ENCODE peak calls at places on chromosomes 3 and 15, in eight cellular contexts. One of them, this sample, is unnamed.

GRCh38 chr3:108297636-108298035 is 1.3 kb downstream of the HHLA2 start:
- DNase-seq in AG04450: no peak
- DNase-seq in islet precursor cell: no peak
- DNase-seq in B cell: no peak
- DNase-seq in stimulated activated naive B cell treated with anti-CD40 and anti-IgM and Interleukin-4, amounts not matched to agents 10 μg/mL and 1 μg/mL and 100 μg/mL, for 72 hours: no peak
- DNase-seq in NCI-H1417: no peak
- DNase-seq in ascending aorta: no peak
- DNase-seq in ELF-1: peak
- DNase-seq in this sample: no peak

GRCh38 chr3:87969620-87970019 is 89.2 kb downstream of the CGGBP1 start:
- DNase-seq in AG04450: no peak
- DNase-seq in islet precursor cell: no peak
- DNase-seq in B cell: no peak
- DNase-seq in stimulated activated naive B cell treated with anti-CD40 and anti-IgM and Interleukin-4, amounts not matched to agents 10 μg/mL and 1 μg/mL and 100 μg/mL, for 72 hours: no peak
- DNase-seq in NCI-H1417: no peak
- DNase-seq in ascending aorta: no peak
- DNase-seq in ELF-1: no peak
- DNase-seq in this sample: no peak

GRCh38 chr3:38374221-38374620 is 27.6 kb downstream of the XYLB start:
- DNase-seq in AG04450: no peak
- DNase-seq in islet precursor cell: peak
- DNase-seq in B cell: no peak
- DNase-seq in stimulated activated naive B cell treated with anti-CD40 and anti-IgM and Interleukin-4, amounts not matched to agents 10 μg/mL and 1 μg/mL and 100 μg/mL, for 72 hours: no peak
- DNase-seq in NCI-H1417: no peak
- DNase-seq in ascending aorta: no peak
- DNase-seq in ELF-1: no peak
- DNase-seq in this sample: no peak

GRCh38 chr3:27504749-27505148 is 20.6 kb upstream of the SLC4A7 start:
- DNase-seq in AG04450: no peak
- DNase-seq in islet precursor cell: no peak
- DNase-seq in B cell: no peak
- DNase-seq in stimulated activated naive B cell treated with anti-CD40 and anti-IgM and Interleukin-4, amounts not matched to agents 10 μg/mL and 1 μg/mL and 100 μg/mL, for 72 hours: no peak
- DNase-seq in NCI-H1417: no peak
- DNase-seq in ascending aorta: no peak
- DNase-seq in ELF-1: no peak
- DNase-seq in this sample: no peak

GRCh38 chr3:94024385-94024784 is 4.0 kb downstream of the STX19 start:
- DNase-seq in AG04450: no peak
- DNase-seq in islet precursor cell: no peak
- DNase-seq in B cell: no peak
- DNase-seq in stimulated activated naive B cell treated with anti-CD40 and anti-IgM and Interleukin-4, amounts not matched to agents 10 μg/mL and 1 μg/mL and 100 μg/mL, for 72 hours: no peak
- DNase-seq in NCI-H1417: no peak
- DNase-seq in ascending aorta: no peak
- DNase-seq in ELF-1: no peak
- DNase-seq in this sample: no peak

GRCh38 chr3:60085649-60086048 is 1035.8 kb upstream of the CFAP20DC start:
- DNase-seq in AG04450: no peak
- DNase-seq in islet precursor cell: no peak
- DNase-seq in B cell: no peak
- DNase-seq in stimulated activated naive B cell treated with anti-CD40 and anti-IgM and Interleukin-4, amounts not matched to agents 10 μg/mL and 1 μg/mL and 100 μg/mL, for 72 hours: no peak
- DNase-seq in NCI-H1417: no peak
- DNase-seq in ascending aorta: no peak
- DNase-seq in ELF-1: no peak
- DNase-seq in this sample: no peak

GRCh38 chr3:152385761-152386160 is 117.0 kb downstream of the MBNL1 start:
- DNase-seq in AG04450: peak
- DNase-seq in islet precursor cell: no peak
- DNase-seq in B cell: no peak
- DNase-seq in stimulated activated naive B cell treated with anti-CD40 and anti-IgM and Interleukin-4, amounts not matched to agents 10 μg/mL and 1 μg/mL and 100 μg/mL, for 72 hours: no peak
- DNase-seq in NCI-H1417: no peak
- DNase-seq in ascending aorta: no peak
- DNase-seq in ELF-1: no peak
- DNase-seq in this sample: no peak

GRCh38 chr3:172958565-172958964 is 182.5 kb downstream of the SPATA16 start:
- DNase-seq in AG04450: no peak
- DNase-seq in islet precursor cell: no peak
- DNase-seq in B cell: no peak
- DNase-seq in stimulated activated naive B cell treated with anti-CD40 and anti-IgM and Interleukin-4, amounts not matched to agents 10 μg/mL and 1 μg/mL and 100 μg/mL, for 72 hours: no peak
- DNase-seq in NCI-H1417: no peak
- DNase-seq in ascending aorta: no peak
- DNase-seq in ELF-1: no peak
- DNase-seq in this sample: no peak

GRCh38 chr15:67937153-67937761 is 97.4 kb upstream of the RNU6-1 start:
- DNase-seq in AG04450: no peak
- DNase-seq in islet precursor cell: peak
- DNase-seq in B cell: no peak
- DNase-seq in stimulated activated naive B cell treated with anti-CD40 and anti-IgM and Interleukin-4, amounts not matched to agents 10 μg/mL and 1 μg/mL and 100 μg/mL, for 72 hours: no peak
- DNase-seq in NCI-H1417: no peak
- DNase-seq in ascending aorta: no peak
- DNase-seq in ELF-1: peak
- DNase-seq in this sample: no peak

GRCh38 chr15:29695486-29696167 is 126.6 kb downstream of the TJP1 start:
- DNase-seq in AG04450: no peak
- DNase-seq in islet precursor cell: no peak
- DNase-seq in B cell: no peak
- DNase-seq in stimulated activated naive B cell treated with anti-CD40 and anti-IgM and Interleukin-4, amounts not matched to agents 10 μg/mL and 1 μg/mL and 100 μg/mL, for 72 hours: no peak
- DNase-seq in NCI-H1417: no peak
- DNase-seq in ascending aorta: no peak
- DNase-seq in ELF-1: no peak
- DNase-seq in this sample: no peak

GRCh38 chr3:172550347-172550943 is 27.2 kb upstream of the TNFSF10 start:
- DNase-seq in AG04450: peak
- DNase-seq in islet precursor cell: peak
- DNase-seq in B cell: no peak
- DNase-seq in stimulated activated naive B cell treated with anti-CD40 and anti-IgM and Interleukin-4, amounts not matched to agents 10 μg/mL and 1 μg/mL and 100 μg/mL, for 72 hours: no peak
- DNase-seq in NCI-H1417: no peak
- DNase-seq in ascending aorta: no peak
- DNase-seq in ELF-1: no peak
- DNase-seq in this sample: no peak

GRCh38 chr3:170180107-170180951 is 1.2 kb downstream of the PHC3 start:
- DNase-seq in AG04450: no peak
- DNase-seq in islet precursor cell: no peak
- DNase-seq in B cell: no peak
- DNase-seq in stimulated activated naive B cell treated with anti-CD40 and anti-IgM and Interleukin-4, amounts not matched to agents 10 μg/mL and 1 μg/mL and 100 μg/mL, for 72 hours: no peak
- DNase-seq in NCI-H1417: no peak
- DNase-seq in ascending aorta: no peak
- DNase-seq in ELF-1: no peak
- DNase-seq in this sample: no peak

GRCh38 chr15:71781179-71781964 is 29.0 kb upstream of the NR2E3 start:
- DNase-seq in AG04450: no peak
- DNase-seq in islet precursor cell: no peak
- DNase-seq in B cell: no peak
- DNase-seq in stimulated activated naive B cell treated with anti-CD40 and anti-IgM and Interleukin-4, amounts not matched to agents 10 μg/mL and 1 μg/mL and 100 μg/mL, for 72 hours: no peak
- DNase-seq in NCI-H1417: no peak
- DNase-seq in ascending aorta: no peak
- DNase-seq in ELF-1: no peak
- DNase-seq in this sample: no peak

GRCh38 chr3:194339836-194340235 is 11.3 kb downstream of the CPN2 start:
- DNase-seq in AG04450: no peak
- DNase-seq in islet precursor cell: no peak
- DNase-seq in B cell: no peak
- DNase-seq in stimulated activated naive B cell treated with anti-CD40 and anti-IgM and Interleukin-4, amounts not matched to agents 10 μg/mL and 1 μg/mL and 100 μg/mL, for 72 hours: no peak
- DNase-seq in NCI-H1417: no peak
- DNase-seq in ascending aorta: no peak
- DNase-seq in ELF-1: peak
- DNase-seq in this sample: no peak

GRCh38 chr15:94234300-94234699 is 2.9 kb downstream of the MCTP2 start:
- DNase-seq in AG04450: no peak
- DNase-seq in islet precursor cell: no peak
- DNase-seq in B cell: no peak
- DNase-seq in stimulated activated naive B cell treated with anti-CD40 and anti-IgM and Interleukin-4, amounts not matched to agents 10 μg/mL and 1 μg/mL and 100 μg/mL, for 72 hours: no peak
- DNase-seq in NCI-H1417: no peak
- DNase-seq in ascending aorta: no peak
- DNase-seq in ELF-1: no peak
- DNase-seq in this sample: no peak

GRCh38 chr3:195768831-195769303 is 42.9 kb downstream of the MUC4 start:
- DNase-seq in AG04450: no peak
- DNase-seq in islet precursor cell: peak
- DNase-seq in B cell: no peak
- DNase-seq in stimulated activated naive B cell treated with anti-CD40 and anti-IgM and Interleukin-4, amounts not matched to agents 10 μg/mL and 1 μg/mL and 100 μg/mL, for 72 hours: no peak
- DNase-seq in NCI-H1417: no peak
- DNase-seq in ascending aorta: no peak
- DNase-seq in ELF-1: no peak
- DNase-seq in this sample: no peak

GRCh38 chr3:42697326-42698051 is 5.1 kb downstream of the HHATL start:
- DNase-seq in AG04450: no peak
- DNase-seq in islet precursor cell: peak
- DNase-seq in B cell: no peak
- DNase-seq in stimulated activated naive B cell treated with anti-CD40 and anti-IgM and Interleukin-4, amounts not matched to agents 10 μg/mL and 1 μg/mL and 100 μg/mL, for 72 hours: no peak
- DNase-seq in NCI-H1417: no peak
- DNase-seq in ascending aorta: no peak
- DNase-seq in ELF-1: no peak
- DNase-seq in this sample: no peak

GRCh38 chr3:134463676-134464611 is 21.8 kb downstream of the ANAPC13 start:
- DNase-seq in AG04450: peak
- DNase-seq in islet precursor cell: peak
- DNase-seq in B cell: no peak
- DNase-seq in stimulated activated naive B cell treated with anti-CD40 and anti-IgM and Interleukin-4, amounts not matched to agents 10 μg/mL and 1 μg/mL and 100 μg/mL, for 72 hours: no peak
- DNase-seq in NCI-H1417: no peak
- DNase-seq in ascending aorta: no peak
- DNase-seq in ELF-1: peak
- DNase-seq in this sample: no peak

GRCh38 chr3:187684444-187684843 is 14.2 kb upstream of the SST start:
- DNase-seq in AG04450: no peak
- DNase-seq in islet precursor cell: no peak
- DNase-seq in B cell: no peak
- DNase-seq in stimulated activated naive B cell treated with anti-CD40 and anti-IgM and Interleukin-4, amounts not matched to agents 10 μg/mL and 1 μg/mL and 100 μg/mL, for 72 hours: no peak
- DNase-seq in NCI-H1417: no peak
- DNase-seq in ascending aorta: no peak
- DNase-seq in ELF-1: no peak
- DNase-seq in this sample: no peak

GRCh38 chr3:5510300-5510699 is 322.8 kb downstream of the EDEM1 start:
- DNase-seq in AG04450: no peak
- DNase-seq in islet precursor cell: no peak
- DNase-seq in B cell: no peak
- DNase-seq in stimulated activated naive B cell treated with anti-CD40 and anti-IgM and Interleukin-4, amounts not matched to agents 10 μg/mL and 1 μg/mL and 100 μg/mL, for 72 hours: no peak
- DNase-seq in NCI-H1417: no peak
- DNase-seq in ascending aorta: no peak
- DNase-seq in ELF-1: no peak
- DNase-seq in this sample: no peak

GRCh38 chr15:84812842-84813241 is 4.3 kb upstream of the ALPK3 start:
- DNase-seq in AG04450: no peak
- DNase-seq in islet precursor cell: no peak
- DNase-seq in B cell: no peak
- DNase-seq in stimulated activated naive B cell treated with anti-CD40 and anti-IgM and Interleukin-4, amounts not matched to agents 10 μg/mL and 1 μg/mL and 100 μg/mL, for 72 hours: no peak
- DNase-seq in NCI-H1417: no peak
- DNase-seq in ascending aorta: no peak
- DNase-seq in ELF-1: no peak
- DNase-seq in this sample: no peak

GRCh38 chr15:59797756-59798604 is 108.9 kb upstream of the BNIP2 start:
- DNase-seq in AG04450: no peak
- DNase-seq in islet precursor cell: no peak
- DNase-seq in B cell: no peak
- DNase-seq in stimulated activated naive B cell treated with anti-CD40 and anti-IgM and Interleukin-4, amounts not matched to agents 10 μg/mL and 1 μg/mL and 100 μg/mL, for 72 hours: no peak
- DNase-seq in NCI-H1417: no peak
- DNase-seq in ascending aorta: no peak
- DNase-seq in ELF-1: no peak
- DNase-seq in this sample: no peak

GRCh38 chr3:50272911-50273688 is 4.2 kb downstream of the SEMA3B start:
- DNase-seq in AG04450: no peak
- DNase-seq in islet precursor cell: peak
- DNase-seq in B cell: peak
- DNase-seq in stimulated activated naive B cell treated with anti-CD40 and anti-IgM and Interleukin-4, amounts not matched to agents 10 μg/mL and 1 μg/mL and 100 μg/mL, for 72 hours: peak
- DNase-seq in NCI-H1417: peak
- DNase-seq in ascending aorta: no peak
- DNase-seq in ELF-1: peak
- DNase-seq in this sample: peak

GRCh38 chr3:147616998-147617619 is 207.9 kb downstream of the ZIC1 start:
- DNase-seq in AG04450: no peak
- DNase-seq in islet precursor cell: no peak
- DNase-seq in B cell: no peak
- DNase-seq in stimulated activated naive B cell treated with anti-CD40 and anti-IgM and Interleukin-4, amounts not matched to agents 10 μg/mL and 1 μg/mL and 100 μg/mL, for 72 hours: no peak
- DNase-seq in NCI-H1417: no peak
- DNase-seq in ascending aorta: no peak
- DNase-seq in ELF-1: no peak
- DNase-seq in this sample: no peak

GRCh38 chr3:33389908-33390307 is 50.3 kb downstream of the UBP1 start:
- DNase-seq in AG04450: no peak
- DNase-seq in islet precursor cell: no peak
- DNase-seq in B cell: no peak
- DNase-seq in stimulated activated naive B cell treated with anti-CD40 and anti-IgM and Interleukin-4, amounts not matched to agents 10 μg/mL and 1 μg/mL and 100 μg/mL, for 72 hours: no peak
- DNase-seq in NCI-H1417: no peak
- DNase-seq in ascending aorta: no peak
- DNase-seq in ELF-1: no peak
- DNase-seq in this sample: no peak

GRCh38 chr15:66659384-66659783 is 42.7 kb upstream of the SMAD6 start:
- DNase-seq in AG04450: no peak
- DNase-seq in islet precursor cell: no peak
- DNase-seq in B cell: no peak
- DNase-seq in stimulated activated naive B cell treated with anti-CD40 and anti-IgM and Interleukin-4, amounts not matched to agents 10 μg/mL and 1 μg/mL and 100 μg/mL, for 72 hours: no peak
- DNase-seq in NCI-H1417: no peak
- DNase-seq in ascending aorta: no peak
- DNase-seq in ELF-1: no peak
- DNase-seq in this sample: no peak

GRCh38 chr15:85625856-85626255 is 168.9 kb downstream of the KLHL25 start:
- DNase-seq in AG04450: peak
- DNase-seq in islet precursor cell: no peak
- DNase-seq in B cell: no peak
- DNase-seq in stimulated activated naive B cell treated with anti-CD40 and anti-IgM and Interleukin-4, amounts not matched to agents 10 μg/mL and 1 μg/mL and 100 μg/mL, for 72 hours: no peak
- DNase-seq in NCI-H1417: no peak
- DNase-seq in ascending aorta: no peak
- DNase-seq in ELF-1: no peak
- DNase-seq in this sample: no peak

GRCh38 chr15:62649793-62650420 is 392.6 kb upstream of the TPM1 start:
- DNase-seq in AG04450: no peak
- DNase-seq in islet precursor cell: no peak
- DNase-seq in B cell: no peak
- DNase-seq in stimulated activated naive B cell treated with anti-CD40 and anti-IgM and Interleukin-4, amounts not matched to agents 10 μg/mL and 1 μg/mL and 100 μg/mL, for 72 hours: peak
- DNase-seq in NCI-H1417: no peak
- DNase-seq in ascending aorta: no peak
- DNase-seq in ELF-1: no peak
- DNase-seq in this sample: no peak

GRCh38 chr3:98445949-98446406 is 17.0 kb upstream of the OR5K1 start:
- DNase-seq in AG04450: no peak
- DNase-seq in islet precursor cell: no peak
- DNase-seq in B cell: no peak
- DNase-seq in stimulated activated naive B cell treated with anti-CD40 and anti-IgM and Interleukin-4, amounts not matched to agents 10 μg/mL and 1 μg/mL and 100 μg/mL, for 72 hours: no peak
- DNase-seq in NCI-H1417: no peak
- DNase-seq in ascending aorta: no peak
- DNase-seq in ELF-1: no peak
- DNase-seq in this sample: no peak

GRCh38 chr3:52006820-52007133 is 11.1 kb upstream of the RPL29 start:
- DNase-seq in AG04450: no peak
- DNase-seq in islet precursor cell: no peak
- DNase-seq in B cell: no peak
- DNase-seq in stimulated activated naive B cell treated with anti-CD40 and anti-IgM and Interleukin-4, amounts not matched to agents 10 μg/mL and 1 μg/mL and 100 μg/mL, for 72 hours: no peak
- DNase-seq in NCI-H1417: no peak
- DNase-seq in ascending aorta: no peak
- DNase-seq in ELF-1: no peak
- DNase-seq in this sample: no peak

GRCh38 chr15:88491158-88491557 is 23.6 kb downstream of the MRPS11 start:
- DNase-seq in AG04450: no peak
- DNase-seq in islet precursor cell: no peak
- DNase-seq in B cell: no peak
- DNase-seq in stimulated activated naive B cell treated with anti-CD40 and anti-IgM and Interleukin-4, amounts not matched to agents 10 μg/mL and 1 μg/mL and 100 μg/mL, for 72 hours: no peak
- DNase-seq in NCI-H1417: peak
- DNase-seq in ascending aorta: no peak
- DNase-seq in ELF-1: no peak
- DNase-seq in this sample: no peak

GRCh38 chr3:197270558-197271317 is 27.7 kb downstream of the DLG1 start:
- DNase-seq in AG04450: no peak
- DNase-seq in islet precursor cell: no peak
- DNase-seq in B cell: no peak
- DNase-seq in stimulated activated naive B cell treated with anti-CD40 and anti-IgM and Interleukin-4, amounts not matched to agents 10 μg/mL and 1 μg/mL and 100 μg/mL, for 72 hours: no peak
- DNase-seq in NCI-H1417: no peak
- DNase-seq in ascending aorta: no peak
- DNase-seq in ELF-1: no peak
- DNase-seq in this sample: no peak

GRCh38 chr15:88256261-88257230 is at the start of gene NTRK3:
- DNase-seq in AG04450: no peak
- DNase-seq in islet precursor cell: peak
- DNase-seq in B cell: no peak
- DNase-seq in stimulated activated naive B cell treated with anti-CD40 and anti-IgM and Interleukin-4, amounts not matched to agents 10 μg/mL and 1 μg/mL and 100 μg/mL, for 72 hours: no peak
- DNase-seq in NCI-H1417: no peak
- DNase-seq in ascending aorta: no peak
- DNase-seq in ELF-1: peak
- DNase-seq in this sample: no peak

GRCh38 chr15:70422342-70422741 is 324.6 kb upstream of the TLE3 start:
- DNase-seq in AG04450: no peak
- DNase-seq in islet precursor cell: no peak
- DNase-seq in B cell: no peak
- DNase-seq in stimulated activated naive B cell treated with anti-CD40 and anti-IgM and Interleukin-4, amounts not matched to agents 10 μg/mL and 1 μg/mL and 100 μg/mL, for 72 hours: no peak
- DNase-seq in NCI-H1417: no peak
- DNase-seq in ascending aorta: no peak
- DNase-seq in ELF-1: no peak
- DNase-seq in this sample: no peak

This sample was measured in spleen.